ENCODE peak calls at places on chromosomes 7 and 10, in four cellular contexts. G is cardiac muscle cell, U is iPS DF 6.9, X is memory B cell. Z is an unnamed sample.

GRCh38 chr10:3172446-3173172 is at the start of gene PITRM1:
- DNase-seq in G (peak), U (peak), X (peak), Z (peak)

GRCh38 chr7:138981332-138982203 is at the start of gene KIAA1549:
- DNase-seq in G (peak), U (no peak), X (peak), Z (peak)

GRCh38 chr10:46235705-46236536 is 50.9 kb upstream of the ANTXRL start:
- DNase-seq in G (no peak), U (no peak), X (no peak), Z (no peak)

GRCh38 chr10:86888585-86889381 is 68.6 kb downstream of the MMRN2 start:
- DNase-seq in G (peak), U (no peak), X (no peak), Z (peak)

GRCh38 chr10:88743999-88744398 is 15.8 kb upstream of the LIPN start:
- DNase-seq in G (no peak), U (no peak), X (no peak), Z (no peak)

GRCh38 chr10:60395711-60396110 is 6.0 kb upstream of the ANK3 start:
- DNase-seq in G (no peak), U (no peak), X (no peak), Z (no peak)

GRCh38 chr10:124917168-124917938 is 24.6 kb upstream of the ZRANB1 start:
- DNase-seq in G (peak), U (no peak), X (peak), Z (peak)

GRCh38 chr10:77004917-77005564 is 632.6 kb downstream of the KCNMA1 start:
- DNase-seq in G (peak), U (peak), X (no peak), Z (no peak)

GRCh38 chr10:120948889-120949382 is 97.8 kb downstream of the WDR11 start:
- DNase-seq in G (peak), U (no peak), X (peak), Z (peak)

GRCh38 chr7:129950191-129950940 is 2.4 kb downstream of the UBE2H start:
- DNase-seq in G (peak), U (no peak), X (no peak), Z (no peak)

GRCh38 chr10:78686444-78687060 is 382.2 kb upstream of the ZMIZ1 start:
- DNase-seq in G (no peak), U (no peak), X (no peak), Z (no peak)

GRCh38 chr10:73873843-73874215 is 526 bp downstream of the CAMK2G start:
- DNase-seq in G (no peak), U (no peak), X (no peak), Z (no peak)

GRCh38 chr7:136336932-136337331 is 359.8 kb upstream of the MTPN start:
- DNase-seq in G (no peak), U (no peak), X (no peak), Z (no peak)

GRCh38 chr10:58807631-58808024 is 295.0 kb downstream of the BICC1 start:
- DNase-seq in G (peak), U (no peak), X (no peak), Z (no peak)

GRCh38 chr10:6918305-6918704 is 338.2 kb upstream of the PRKCQ start:
- DNase-seq in G (peak), U (peak), X (peak), Z (no peak)

GRCh38 chr10:93259126-93259525 is 185.4 kb downstream of the CYP26A1 start:
- DNase-seq in G (peak), U (no peak), X (no peak), Z (no peak)

GRCh38 chr10:94123253-94123995 is 129.7 kb downstream of the PLCE1 start:
- DNase-seq in G (peak), U (no peak), X (no peak), Z (no peak)

GRCh38 chr7:113629244-113629643 is 289.6 kb downstream of the PPP1R3A start:
- DNase-seq in G (no peak), U (no peak), X (no peak), Z (no peak)

GRCh38 chr10:3656214-3656613 is 128.8 kb downstream of the KLF6 start:
- DNase-seq in G (no peak), U (no peak), X (no peak), Z (no peak)

GRCh38 chr7:117435475-117436043 is 8.3 kb upstream of the ASZ1 start:
- DNase-seq in G (no peak), U (no peak), X (no peak), Z (no peak)

GRCh38 chr10:24968349-24968748 is 15.9 kb upstream of the PRTFDC1 start:
- DNase-seq in G (no peak), U (no peak), X (no peak), Z (no peak)

GRCh38 chr7:116324582-116324981 is 114.2 kb downstream of the TES start:
- DNase-seq in G (no peak), U (no peak), X (no peak), Z (no peak)

GRCh38 chr7:2820508-2820934 is 23.6 kb downstream of the GNA12 start:
- DNase-seq in G (peak), U (no peak), X (no peak), Z (no peak)

GRCh38 chr7:55250313-55250712 is 114.8 kb upstream of the LANCL2 start:
- DNase-seq in G (peak), U (no peak), X (no peak), Z (no peak)

GRCh38 chr10:100717166-100717565 is 28.2 kb upstream of the PAX2 start:
- DNase-seq in G (no peak), U (no peak), X (no peak), Z (no peak)

GRCh38 chr10:68208424-68209042 is 23.4 kb downstream of the ATOH7 start:
- DNase-seq in G (peak), U (peak), X (no peak), Z (no peak)

GRCh38 chr10:124318811-124319210 is 99.9 kb downstream of the OAT start:
- DNase-seq in G (no peak), U (no peak), X (no peak), Z (no peak)

GRCh38 chr7:4876586-4876985 is 6.9 kb downstream of the RADIL start:
- DNase-seq in G (no peak), U (no peak), X (no peak), Z (no peak)

GRCh38 chr10:62374862-62375710 is 917 bp downstream of the ZNF365 start:
- DNase-seq in G (no peak), U (no peak), X (no peak), Z (no peak)

GRCh38 chr7:69114374-69114773 is 483.9 kb upstream of the AUTS2 start:
- DNase-seq in G (peak), U (no peak), X (no peak), Z (no peak)

GRCh38 chr7:103866919-103867318 is 122.5 kb downstream of the RELN start:
- DNase-seq in G (no peak), U (no peak), X (no peak), Z (no peak)

GRCh38 chr10:112361951-112362770 is 11.8 kb upstream of the ACSL5 start:
- DNase-seq in G (peak), U (no peak), X (no peak), Z (no peak)

Z was measured in GM12891.